ENCODE peak calls at places on chromosomes 2 and 18, in four cellular contexts. D, O, Z and J are unnamed samples.

GRCh38 chr2:65049010-65049639 is 7.1 kb upstream of the CEP68 start:
- DNase-seq in D (no peak), O (no peak), Z (no peak), J (no peak)

GRCh38 chr18:23822590-23823385 is 133.5 kb downstream of the LAMA3 start:
- DNase-seq in D (no peak), O (peak), Z (peak), J (no peak)

GRCh38 chr18:59218018-59218417 is 1.9 kb upstream of the GRP start:
- DNase-seq in D (no peak), O (no peak), Z (no peak), J (no peak)

GRCh38 chr2:221443631-221444030 is 128.5 kb downstream of the EPHA4 start:
- DNase-seq in D (no peak), O (peak), Z (no peak), J (no peak)

GRCh38 chr2:241195506-241196130 is 7.1 kb downstream of the ANO7 start:
- DNase-seq in D (no peak), O (no peak), Z (no peak), J (no peak)

GRCh38 chr18:25144835-25145234 is 207.1 kb downstream of the ZNF521 start:
- DNase-seq in D (no peak), O (peak), Z (peak), J (no peak)

GRCh38 chr2:69798909-69799526 is 30.4 kb upstream of the GMCL1 start:
- DNase-seq in D (peak), O (peak), Z (no peak), J (peak)

GRCh38 chr2:148814143-148814852 is 60.7 kb upstream of the KIF5C start:
- DNase-seq in D (no peak), O (peak), Z (peak), J (no peak)

GRCh38 chr18:52582516-52582915 is 242.5 kb downstream of the DCC start:
- DNase-seq in D (no peak), O (no peak), Z (no peak), J (no peak)

GRCh38 chr2:28765316-28765715 is 13.7 kb downstream of the PPP1CB start:
- DNase-seq in D (no peak), O (peak), Z (no peak), J (no peak)

GRCh38 chr2:152766908-152767307 is 48.5 kb downstream of the ARL6IP6 start:
- DNase-seq in D (no peak), O (peak), Z (no peak), J (no peak)

GRCh38 chr2:228613133-228613532 is 431.6 kb upstream of the SPHKAP start:
- DNase-seq in D (no peak), O (peak), Z (peak), J (no peak)

GRCh38 chr18:77068890-77069312 is 63.7 kb downstream of the MBP start:
- DNase-seq in D (no peak), O (no peak), Z (no peak), J (no peak)

GRCh38 chr2:215028231-215028630 is 110.2 kb downstream of the ABCA12 start:
- DNase-seq in D (no peak), O (peak), Z (peak), J (no peak)

GRCh38 chr18:26460449-26461091 is 87.8 kb downstream of the KCTD1 start:
- DNase-seq in D (peak), O (no peak), Z (no peak), J (peak)

GRCh38 chr2:25259744-25260124 is 82.0 kb downstream of the DNMT3A start:
- DNase-seq in D (no peak), O (no peak), Z (no peak), J (no peak)

GRCh38 chr2:2656046-2656715 is 325.1 kb upstream of the MYT1L start:
- DNase-seq in D (no peak), O (no peak), Z (no peak), J (no peak)

GRCh38 chr2:138974651-138975050 is 194.5 kb upstream of the NXPH2 start:
- DNase-seq in D (no peak), O (no peak), Z (peak), J (no peak)

GRCh38 chr2:121151311-121152109 is 133.5 kb downstream of the TFCP2L1 start:
- DNase-seq in D (no peak), O (no peak), Z (peak), J (no peak)

GRCh38 chr18:74513149-74513882 is 17.2 kb downstream of the CNDP2 start:
- DNase-seq in D (no peak), O (no peak), Z (no peak), J (no peak)

GRCh38 chr18:59311631-59312030 is 6.8 kb downstream of the CPLX4 start:
- DNase-seq in D (no peak), O (peak), Z (peak), J (no peak)

GRCh38 chr2:212842544-212843185 is 304.1 kb upstream of the ERBB4 start:
- DNase-seq in D (no peak), O (peak), Z (peak), J (no peak)

GRCh38 chr2:186570587-186570986 is 19.3 kb upstream of the ITGAV start:
- DNase-seq in D (no peak), O (peak), Z (peak), J (no peak)

GRCh38 chr2:161426416-161426787 is 10.3 kb downstream of the TBR1 start:
- DNase-seq in D (no peak), O (no peak), Z (no peak), J (no peak)

GRCh38 chr2:217887841-217888665 is 114.7 kb downstream of the TNS1 start:
- DNase-seq in D (no peak), O (peak), Z (no peak), J (no peak)

GRCh38 chr2:44819061-44819460 is 122.4 kb upstream of the SIX3 start:
- DNase-seq in D (no peak), O (no peak), Z (no peak), J (no peak)

GRCh38 chr2:37847792-37848191 is 77.3 kb upstream of the RMDN2 start:
- DNase-seq in D (no peak), O (no peak), Z (no peak), J (no peak)

GRCh38 chr18:657311-657997 is at the start of gene TYMS:
- DNase-seq in D (peak), O (peak), Z (peak), J (peak)

GRCh38 chr18:8314123-8314522 is 295.1 kb upstream of the RAB12 start:
- DNase-seq in D (no peak), O (peak), Z (no peak), J (no peak)

GRCh38 chr2:149375801-149376349 is 45.5 kb downstream of the LYPD6 start:
- DNase-seq in D (no peak), O (peak), Z (no peak), J (no peak)

GRCh38 chr2:178404380-178404767 is 46.6 kb downstream of the PRKRA start:
- DNase-seq in D (peak), O (peak), Z (peak), J (peak)

GRCh38 chr2:8457092-8457481 is 224.8 kb upstream of the ID2 start:
- DNase-seq in D (no peak), O (no peak), Z (no peak), J (no peak)
- H3K4me3 ChIP-seq in D (no peak), O (no peak), Z (no peak), J (no peak)

GRCh38 chr2:151423760-151424159 is 14.1 kb downstream of the RIF1 start:
- DNase-seq in D (no peak), O (no peak), Z (no peak), J (no peak)
- H3K4me2 ChIP-seq in D (peak), O (no peak), Z (no peak), J (peak)

DNA sequence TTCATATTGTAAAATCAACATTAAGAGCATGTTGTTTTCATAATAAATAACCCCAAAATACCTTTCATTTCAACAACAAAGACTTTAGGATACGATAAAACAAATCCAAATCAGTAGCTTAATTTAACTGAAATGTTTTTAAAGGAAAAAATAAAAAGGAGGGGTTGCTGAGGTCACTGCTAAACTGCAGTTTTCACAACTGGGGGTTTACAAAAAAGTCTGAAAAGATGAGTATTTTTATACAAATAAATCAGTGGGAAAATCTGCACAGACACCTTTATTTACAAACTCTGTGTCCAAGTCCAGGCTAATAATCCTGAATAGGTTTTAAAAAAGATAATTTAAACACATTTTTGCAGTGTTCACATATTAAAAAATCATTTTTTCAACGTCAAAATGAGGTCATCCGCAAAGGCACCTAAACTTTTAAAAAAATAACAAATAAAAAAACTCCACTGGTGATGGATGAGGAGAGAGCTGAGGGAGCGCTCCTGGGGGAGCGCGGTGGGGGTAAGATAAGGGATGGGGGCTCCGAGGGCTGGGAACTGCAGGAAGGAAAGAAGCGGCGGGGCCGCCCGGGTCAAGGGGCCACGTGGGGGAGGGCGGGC is 3.1 kb downstream of the DLX2 start:
- DNase-seq in D (no peak), O (peak), Z (no peak), J (no peak)
- H3K4me3 ChIP-seq in D (no peak), O (peak), Z (peak), J (no peak)

DNA sequence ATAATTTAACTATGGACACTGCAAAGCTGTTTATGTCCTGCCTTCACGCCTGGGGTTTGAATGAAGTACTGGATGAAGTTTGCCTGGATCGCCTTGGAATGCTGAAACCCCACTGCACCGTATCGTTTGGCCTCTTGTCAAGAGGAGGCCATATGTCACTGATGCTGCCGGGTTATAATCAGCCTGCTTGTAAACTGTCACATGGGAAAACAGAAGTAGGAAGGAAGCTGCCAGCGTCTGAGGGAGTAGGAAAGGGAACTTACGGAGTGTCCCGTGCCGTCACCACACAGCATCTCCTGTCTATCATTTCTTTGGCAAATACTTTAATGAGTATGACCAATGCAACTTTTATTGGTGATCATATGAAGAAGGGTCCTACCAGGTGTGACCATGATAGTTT is 105.8 kb downstream of the WDR7 start:
- DNase-seq in D (no peak), O (no peak), Z (no peak), J (no peak)
- H3K4me2 ChIP-seq in D (no peak), O (no peak), Z (no peak), J (no peak)

DNA sequence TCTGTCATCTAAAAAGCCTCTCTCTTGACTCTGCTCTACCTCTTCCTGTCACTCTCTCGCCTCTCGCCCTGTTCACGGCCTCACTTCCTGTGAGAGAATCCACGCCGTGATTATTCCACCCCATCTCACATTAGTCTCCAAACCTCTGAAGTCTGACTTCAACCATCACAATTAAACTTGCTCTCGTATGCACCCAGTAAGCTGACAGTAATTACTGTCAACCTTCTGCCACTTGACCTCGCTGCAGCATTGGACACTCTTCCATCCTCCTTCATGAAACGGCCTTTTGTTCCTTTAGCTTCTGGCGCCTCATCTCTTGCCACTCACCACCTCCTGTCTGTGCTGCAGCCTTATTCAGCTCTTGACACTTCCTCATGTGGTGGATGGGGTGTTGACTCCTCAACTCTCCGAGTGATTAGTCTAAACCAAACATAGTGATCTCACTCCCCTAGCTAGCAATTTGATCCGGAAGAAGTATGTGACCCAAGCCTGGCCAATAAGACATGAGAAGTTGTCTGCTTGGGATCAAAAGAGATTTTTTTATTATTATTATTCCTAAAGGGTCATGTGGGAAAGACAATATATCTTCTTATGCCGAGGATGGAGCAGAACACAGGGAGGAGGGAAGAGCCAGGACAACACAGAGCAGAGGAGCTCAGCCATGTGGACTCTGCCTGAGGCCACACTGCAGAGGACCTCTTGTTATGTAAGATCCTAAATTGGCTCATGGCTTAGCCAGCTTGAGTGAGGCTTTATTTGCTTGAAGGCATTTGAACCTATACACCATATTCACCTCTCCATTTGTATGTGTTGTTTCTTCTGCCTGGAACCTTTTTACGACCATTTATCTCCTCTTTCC is 38.4 kb upstream of the MYO1B start:
- DNase-seq in D (no peak), O (no peak), Z (no peak), J (no peak)
- H3K4me3 ChIP-seq in D (no peak), O (no peak), Z (no peak), J (no peak)

GRCh38 chr2:46651363-46652099 is 172.2 kb downstream of the TMEM247 start:
- DNase-seq in D (no peak), O (peak), Z (no peak), J (no peak)
- H3K4me2 ChIP-seq in D (no peak), O (no peak), Z (no peak), J (no peak)

GRCh38 chr2:176088048-176088936 is 4.2 kb upstream of the HOXD13 start:
- DNase-seq in D (peak), O (peak), Z (peak), J (no peak)
- H3K4me3 ChIP-seq in D (peak), O (peak), Z (peak), J (no peak)

GRCh38 chr2:173412628-173413027 is 58.0 kb downstream of the CDCA7 start:
- DNase-seq in D (no peak), O (no peak), Z (no peak), J (no peak)
- H3K4me2 ChIP-seq in D (no peak), O (no peak), Z (no peak), J (no peak)

GRCh38 chr18:37135177-37135576 is 306.2 kb downstream of the KIAA1328 start:
- DNase-seq in D (no peak), O (no peak), Z (no peak), J (no peak)
- H3K4me3 ChIP-seq in D (no peak), O (no peak), Z (no peak), J (no peak)

GRCh38 chr2:164796999-164797398 is 44.6 kb downstream of the COBLL1 start:
- DNase-seq in D (no peak), O (no peak), Z (no peak), J (no peak)

GRCh38 chr2:164792316-164793127 is 49.1 kb downstream of the COBLL1 start:
- DNase-seq in D (no peak), O (peak), Z (no peak), J (no peak)

GRCh38 chr2:164789986-164790385 is 51.6 kb downstream of the COBLL1 start:
- DNase-seq in D (no peak), O (no peak), Z (no peak), J (no peak)

GRCh38 chr2:164793531-164793930 is 48.1 kb downstream of the COBLL1 start:
- DNase-seq in D (no peak), O (no peak), Z (no peak), J (no peak)

DNA sequence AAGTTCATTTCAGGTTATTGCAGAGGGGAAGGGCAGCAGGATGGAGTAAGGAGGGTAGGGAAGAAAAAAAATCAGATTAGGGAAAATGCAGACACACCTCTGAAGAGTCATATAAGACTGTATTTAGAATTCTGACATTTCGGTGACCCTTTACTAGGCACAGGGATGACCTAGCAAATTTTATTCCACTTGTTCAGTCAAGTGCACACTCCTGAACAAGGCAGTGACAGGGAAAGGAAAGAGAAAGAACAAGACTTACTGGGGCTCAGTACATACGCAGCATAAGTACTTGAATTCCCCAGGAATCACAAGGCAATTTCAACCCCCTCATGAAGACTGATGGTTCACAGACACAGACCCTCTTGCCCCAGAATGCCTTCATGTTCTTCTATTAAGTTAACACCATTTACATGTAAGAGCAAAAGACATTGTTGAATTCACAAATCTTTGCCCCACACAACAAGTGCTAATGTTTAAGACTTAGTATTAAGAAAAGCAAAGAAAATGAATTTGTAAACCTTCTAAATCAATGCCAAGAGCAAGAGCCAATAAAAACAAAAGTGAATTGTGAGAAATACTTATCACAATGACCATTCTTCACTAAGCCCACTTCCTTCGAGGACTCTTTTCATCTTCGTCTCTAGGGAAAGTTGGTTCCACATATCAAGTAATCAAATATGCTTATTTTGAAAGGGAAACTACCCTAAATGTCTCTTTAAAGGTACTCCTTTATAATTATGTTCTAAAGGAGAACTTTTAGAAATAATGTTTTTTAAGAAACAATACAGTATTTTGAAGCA is 47.0 kb downstream of the COBLL1 start:
- DNase-seq in D (no peak), O (no peak), Z (no peak), J (no peak)
- H3K4me2 ChIP-seq in D (no peak), O (no peak), Z (no peak), J (no peak)